ENCODE peak calls at places on chromosomes 6 and 20, in four cellular contexts. One of them, this sample, is unnamed.

GRCh38 chr20:10565922-10566897 is 107.6 kb downstream of the JAG1 start:
- DNase-seq in osteocyte: no peak
- DNase-seq in GDM1: no peak
- DNase-seq in cardiac fibroblast: peak
- DNase-seq in this sample: no peak

GRCh38 chr6:83911278-83911677 is 51.8 kb downstream of the CYB5R4 start:
- DNase-seq in cardiac fibroblast: no peak
- DNase-seq in GDM1: no peak
- DNase-seq in osteocyte: no peak
- DNase-seq in this sample: no peak

GRCh38 chr6:125824946-125825786 is 34.4 kb downstream of the NCOA7 start:
- DNase-seq in cardiac fibroblast: no peak
- DNase-seq in GDM1: no peak
- DNase-seq in osteocyte: no peak
- DNase-seq in this sample: no peak

GRCh38 chr20:44908987-44909871 is 631 bp upstream of the PABPC1L start:
- DNase-seq in cardiac fibroblast: no peak
- DNase-seq in GDM1: no peak
- DNase-seq in osteocyte: no peak
- DNase-seq in this sample: no peak

GRCh38 chr6:133964052-133964451 is 11.0 kb downstream of the TBPL1 start:
- DNase-seq in osteocyte: no peak
- DNase-seq in cardiac fibroblast: peak
- DNase-seq in GDM1: no peak
- DNase-seq in this sample: no peak

GRCh38 chr6:37130704-37131103 is 39.2 kb upstream of the PIM1 start:
- DNase-seq in osteocyte: no peak
- DNase-seq in GDM1: no peak
- DNase-seq in cardiac fibroblast: peak
- DNase-seq in this sample: no peak

GRCh38 chr20:3646651-3647050 is 16.5 kb downstream of the GFRA4 start:
- DNase-seq in GDM1: no peak
- DNase-seq in cardiac fibroblast: no peak
- DNase-seq in osteocyte: no peak
- DNase-seq in this sample: no peak

GRCh38 chr20:7399114-7399513 is 541.1 kb downstream of the HAO1 start:
- DNase-seq in GDM1: no peak
- DNase-seq in osteocyte: no peak
- DNase-seq in cardiac fibroblast: no peak
- DNase-seq in this sample: no peak

GRCh38 chr6:35087361-35088280 is 53.5 kb downstream of the TCP11 start:
- DNase-seq in GDM1: no peak
- DNase-seq in cardiac fibroblast: no peak
- DNase-seq in osteocyte: peak
- DNase-seq in this sample: no peak

GRCh38 chr20:23362392-23363256 is 642 bp downstream of the GZF1 start:
- DNase-seq in GDM1: no peak
- DNase-seq in cardiac fibroblast: peak
- DNase-seq in osteocyte: no peak
- DNase-seq in this sample: no peak

GRCh38 chr6:21438237-21438985 is 155.1 kb upstream of the SOX4 start:
- DNase-seq in GDM1: no peak
- DNase-seq in osteocyte: no peak
- DNase-seq in cardiac fibroblast: peak
- DNase-seq in this sample: no peak

GRCh38 chr6:148530976-148531375 is 188.3 kb downstream of the SASH1 start:
- DNase-seq in osteocyte: no peak
- DNase-seq in cardiac fibroblast: peak
- DNase-seq in GDM1: no peak
- DNase-seq in this sample: no peak

GRCh38 chr6:62775427-62776022 is 435.7 kb upstream of the FKBP1C start:
- DNase-seq in GDM1: no peak
- DNase-seq in osteocyte: no peak
- DNase-seq in cardiac fibroblast: peak
- DNase-seq in this sample: no peak

GRCh38 chr6:129029778-129030177 is 146.8 kb downstream of the LAMA2 start:
- DNase-seq in GDM1: no peak
- DNase-seq in cardiac fibroblast: peak
- DNase-seq in osteocyte: no peak
- DNase-seq in this sample: no peak

GRCh38 chr20:16947346-16947943 is 199.3 kb downstream of the OTOR start:
- DNase-seq in cardiac fibroblast: no peak
- DNase-seq in GDM1: no peak
- DNase-seq in osteocyte: no peak
- DNase-seq in this sample: no peak